ENCODE peak calls at places on chromosome 10, in five cellular contexts. T, I, S, X and P are unnamed samples.

GRCh38 chr10:76970795-76971519 is 666.7 kb downstream of the KCNMA1 start:
- DNase-seq in T (no peak), I (no peak), S (no peak), X (no peak), P (no peak)

GRCh38 chr10:35659456-35659855 is 17.4 kb upstream of the FZD8 start:
- DNase-seq in T (no peak), S (no peak), I (no peak), X (no peak), P (no peak)

GRCh38 chr10:13803566-13804554 is 217.1 kb downstream of the PRPF18 start:
- DNase-seq in I (no peak), T (no peak), S (no peak), X (no peak), P (no peak)

GRCh38 chr10:61888744-61889143 is 12.8 kb upstream of the ARID5B start:
- DNase-seq in I (peak; percentile 77), T (no peak), S (no peak), X (no peak), P (no peak)

GRCh38 chr10:68146133-68146532 is 36.8 kb downstream of the MYPN start:
- DNase-seq in S (no peak), I (no peak), X (no peak), T (no peak), P (no peak)

GRCh38 chr10:1477578-1477977 is 259.7 kb downstream of the ADARB2 start:
- DNase-seq in S (no peak), X (no peak), T (no peak), I (no peak), P (no peak)

GRCh38 chr10:24552346-24553016 is 171.2 kb downstream of the ARHGAP21 start:
- DNase-seq in X (no peak), I (peak; percentile 67), S (no peak), T (peak; percentile 40), P (no peak)

GRCh38 chr10:68560916-68561691 is 967 bp downstream of the TET1 start:
- DNase-seq in I (no peak), T (peak; percentile 49), X (peak; percentile 46), S (no peak), P (no peak)

GRCh38 chr10:101986277-101986971 is 69.5 kb downstream of the ARMH3 start:
- DNase-seq in S (no peak), T (no peak), I (no peak), X (no peak), P (peak; percentile 83)

GRCh38 chr10:28137907-28138880 is 139.3 kb upstream of the ODAD2 start:
- DNase-seq in S (no peak), T (no peak), I (peak; percentile 1), X (no peak), P (no peak)

GRCh38 chr10:103816431-103816830 is 38.9 kb downstream of the SH3PXD2A start:
- DNase-seq in S (no peak), T (no peak), X (no peak), I (no peak), P (no peak)

GRCh38 chr10:84428711-84429110 is 100.3 kb downstream of the CCSER2 start:
- DNase-seq in X (no peak), S (no peak), I (no peak), T (no peak), P (no peak)

GRCh38 chr10:91077549-91078017 is 142.9 kb upstream of the PCGF5 start:
- DNase-seq in X (no peak), I (peak; percentile 2), T (no peak), S (no peak), P (peak; percentile 77)

GRCh38 chr10:484441-484924 is 205.0 kb downstream of the DIP2C start:
- DNase-seq in T (peak; percentile 65), S (no peak), X (no peak), I (no peak), P (peak; percentile 79)

GRCh38 chr10:126955396-126955795 is 50.2 kb downstream of the DOCK1 start:
- DNase-seq in T (no peak), S (no peak), X (no peak), I (peak; percentile 36), P (no peak)

GRCh38 chr10:103712898-103713498 is 142.4 kb downstream of the SH3PXD2A start:
- DNase-seq in I (peak; percentile 74), X (peak; percentile 89), S (peak; percentile 58), T (peak; percentile 84), P (peak; percentile 85)

GRCh38 chr10:73742454-73742734 is 1.8 kb upstream of the SEC24C start:
- DNase-seq in I (no peak), T (no peak), X (no peak), S (no peak), P (no peak)

GRCh38 chr10:71505366-71505760 is 108.6 kb downstream of the CDH23 start:
- DNase-seq in X (no peak), I (no peak), S (no peak), T (no peak), P (peak; percentile 53)

GRCh38 chr10:99605351-99605750 is 14.9 kb downstream of the SLC25A28 start:
- DNase-seq in S (no peak), X (no peak), T (no peak), I (no peak), P (no peak)

GRCh38 chr10:121613456-121613855 is 15.2 kb upstream of the FGFR2 start:
- DNase-seq in S (no peak), T (no peak), I (no peak), X (no peak), P (peak; percentile 44)

GRCh38 chr10:119602241-119603095 is 5.7 kb upstream of the TIAL1 start:
- DNase-seq in T (peak; percentile 51), X (no peak), S (no peak), I (peak; percentile 27), P (peak; percentile 56)

GRCh38 chr10:14806318-14806717 is 31.5 kb downstream of the CDNF start:
- DNase-seq in I (no peak), S (no peak), X (no peak), T (no peak), P (no peak)

GRCh38 chr10:98262571-98262970 is 5.4 kb downstream of the LOXL4 start:
- DNase-seq in I (peak; percentile 42), S (no peak), T (peak; percentile 50), X (no peak), P (no peak)
- TF ChIP-seq CTCF in I (peak; percentile 82), S (peak; percentile 41), T (no peak), X (peak; percentile 38), P (peak; percentile 42)

GRCh38 chr10:12710157-12710556 is 291.4 kb downstream of the CCDC3 start:
- DNase-seq in T (no peak), I (no peak), S (no peak), X (no peak), P (no peak)

GRCh38 chr10:12709516-12709915 is 292.0 kb downstream of the CCDC3 start:
- DNase-seq in I (no peak), T (no peak), S (no peak), X (no peak), P (no peak)

GRCh38 chr10:12708921-12709320 is 292.6 kb downstream of the CCDC3 start:
- DNase-seq in I (no peak), X (no peak), T (no peak), S (no peak), P (no peak)

GRCh38 chr10:12705943-12706342 is 295.6 kb downstream of the CCDC3 start:
- DNase-seq in S (no peak), X (no peak), I (peak; percentile 68), T (no peak), P (no peak)

DNA sequence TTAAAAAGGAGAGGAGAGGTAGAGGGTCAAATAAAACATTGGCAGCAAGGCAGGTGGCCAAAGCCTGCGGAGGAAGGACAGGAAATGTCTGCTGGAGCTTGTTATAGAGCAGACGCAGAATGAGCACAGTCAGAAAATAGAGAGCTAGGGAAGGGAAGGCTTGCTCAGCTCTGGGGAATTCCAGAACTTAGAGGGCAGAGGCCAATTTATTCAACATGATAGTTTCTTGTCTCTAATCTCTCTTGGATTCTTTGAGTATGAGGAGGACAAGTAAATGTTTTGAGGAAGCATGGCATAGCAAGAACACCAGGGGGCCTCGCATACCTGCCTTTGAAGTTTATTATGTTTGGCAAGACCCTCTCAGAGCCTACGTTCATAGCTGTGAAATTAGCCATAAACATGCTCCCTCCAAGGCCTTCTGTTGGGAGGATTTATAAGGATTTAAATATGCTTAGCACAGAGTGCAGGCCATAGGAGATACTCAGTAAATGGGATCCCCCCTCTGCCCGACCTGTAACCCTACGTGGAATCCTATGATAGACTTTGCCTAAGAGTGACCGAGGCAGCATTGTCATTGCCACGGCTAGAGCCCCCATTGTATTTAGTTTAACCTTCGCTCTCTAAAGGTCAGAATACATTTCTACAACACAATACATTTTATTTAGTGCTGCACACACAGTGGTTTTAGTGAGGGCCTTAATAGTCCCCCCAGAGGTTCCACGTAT is 293.9 kb downstream of the CCDC3 start:
- DNase-seq in T (no peak), X (peak; percentile 37), I (peak; percentile 78), S (peak; percentile 91), P (no peak)
- TF ChIP-seq CTCF in T (peak; percentile 42), X (peak; percentile 68), I (peak; percentile 51), S (peak; percentile 71), P (no peak)

DNA sequence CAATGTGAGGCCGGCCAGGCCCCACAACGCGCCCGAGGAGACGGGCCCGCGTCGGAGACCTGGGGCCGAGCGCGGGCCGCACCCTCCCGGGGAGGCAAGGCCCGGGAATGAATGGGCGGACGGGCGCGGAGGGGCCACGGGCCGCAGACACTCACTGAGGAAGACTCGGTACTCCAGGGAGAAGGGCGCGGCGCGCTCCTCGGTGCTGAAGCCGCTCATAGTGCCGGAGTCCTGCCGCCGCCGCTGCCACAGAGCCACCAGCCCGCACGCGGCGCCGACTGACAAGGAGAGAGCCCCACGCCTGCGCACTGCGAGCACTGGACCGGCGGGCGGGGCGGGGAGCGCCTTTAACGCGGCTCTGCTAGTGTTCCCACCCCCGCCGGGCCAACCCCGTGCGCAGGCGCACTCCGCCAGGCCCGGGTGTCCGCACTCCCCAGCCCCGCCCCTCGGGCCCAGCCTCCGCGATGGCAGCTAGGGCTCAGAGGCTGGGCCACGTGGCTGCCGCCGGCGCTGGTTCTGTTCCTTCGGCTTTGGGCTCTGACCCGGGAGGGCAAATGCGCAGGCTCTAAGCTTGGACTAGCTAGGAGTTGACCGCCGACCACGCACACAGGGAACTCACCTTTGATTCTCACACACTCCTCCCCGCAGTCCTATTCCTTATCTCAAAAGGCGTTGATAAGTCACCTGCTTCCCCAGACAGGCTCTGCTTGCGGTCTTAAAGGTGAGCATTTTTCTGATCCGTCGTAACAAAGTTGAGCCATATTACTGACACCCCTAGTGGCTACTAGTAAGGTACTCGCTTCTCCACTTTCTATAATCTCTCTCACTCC is at the start of gene PPA1:
- DNase-seq in X (peak; percentile 98), S (peak; percentile 78), T (peak; percentile 100), I (peak; percentile 95), P (peak; percentile 100)
- TF ChIP-seq CTCF in X (peak; percentile 49), S (peak; percentile 20), T (no peak), I (peak; percentile 31), P (peak; percentile 43)

DNA sequence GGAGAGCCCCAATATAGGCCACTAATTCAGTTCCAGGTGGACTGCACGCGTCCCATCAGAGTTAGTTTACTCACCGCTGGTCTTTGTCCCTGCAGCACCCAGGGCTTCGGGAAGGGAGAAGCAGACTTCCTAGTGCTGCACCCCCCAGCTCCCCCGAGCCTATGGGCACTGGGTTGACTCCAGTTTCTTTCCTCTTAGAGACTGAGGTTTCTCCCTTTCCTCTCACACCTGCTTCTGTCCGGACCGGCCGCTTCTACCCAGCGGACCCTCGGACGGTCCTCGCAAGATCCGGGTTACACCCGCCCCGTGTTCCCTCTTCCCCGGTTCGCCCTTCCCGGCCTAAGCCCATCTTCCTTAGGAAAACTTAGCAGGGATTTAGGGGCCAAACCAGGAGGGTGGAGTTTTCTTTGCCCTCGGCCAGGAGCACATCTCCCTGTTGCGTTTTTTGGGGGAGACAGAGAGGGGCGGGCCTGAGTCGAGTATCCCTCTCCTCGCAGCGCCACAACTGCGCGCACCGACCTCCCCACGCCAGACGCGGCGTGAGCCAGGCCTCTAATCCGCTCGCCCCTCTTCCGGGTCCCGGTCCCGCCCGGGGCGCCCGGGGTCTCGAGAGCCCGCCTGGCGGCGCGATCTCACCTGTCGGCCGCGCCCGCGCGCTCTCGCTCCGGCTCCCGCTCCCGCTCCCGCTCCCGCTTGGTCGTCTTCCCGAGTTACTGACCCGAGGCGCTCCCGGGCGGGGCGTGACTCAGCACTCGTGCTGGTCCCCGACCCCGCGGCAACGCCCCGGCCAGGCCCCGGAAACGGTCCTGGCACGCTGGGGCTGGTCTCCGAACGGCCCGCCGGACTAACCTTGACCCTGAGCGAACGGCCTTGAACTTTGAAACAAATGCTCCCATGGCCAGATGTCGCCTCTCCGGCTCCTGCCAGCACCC is at the start of gene AIFM2:
- DNase-seq in X (peak; percentile 29), I (peak; percentile 68), T (peak; percentile 86), S (no peak), P (peak; percentile 89)
- TF ChIP-seq CTCF in X (peak; percentile 29), I (peak; percentile 21), T (no peak), S (peak; percentile 10), P (no peak)